ENCODE peak calls at places on chromosomes 5 and 9, in four cellular contexts. One of them, this sample, is unnamed.

GRCh38 chr5:143342607-143343006 is 60.9 kb downstream of the NR3C1 start:
- DNase-seq in HepG2: no peak
- DNase-seq in endothelial cell of umbilical vein: no peak
- DNase-seq in breast epithelium: no peak
- DNase-seq in this sample: no peak

GRCh38 chr5:16480821-16481538 is 15.4 kb upstream of the ZNF622 start:
- DNase-seq in HepG2: no peak
- DNase-seq in endothelial cell of umbilical vein: no peak
- DNase-seq in breast epithelium: no peak
- DNase-seq in this sample: no peak

GRCh38 chr5:177984565-177985166 is 11.4 kb downstream of the PROP1 start:
- DNase-seq in endothelial cell of umbilical vein: no peak
- DNase-seq in HepG2: no peak
- DNase-seq in breast epithelium: no peak
- DNase-seq in this sample: no peak

GRCh38 chr5:172920447-172920849 is 38.8 kb upstream of the RPL26L1 start:
- DNase-seq in HepG2: no peak
- DNase-seq in endothelial cell of umbilical vein: no peak
- DNase-seq in breast epithelium: no peak
- DNase-seq in this sample: no peak

GRCh38 chr9:78239506-78239905 is 3.6 kb downstream of the CEP78 start:
- DNase-seq in breast epithelium: no peak
- DNase-seq in endothelial cell of umbilical vein: no peak
- DNase-seq in HepG2: peak; percentile 62
- DNase-seq in this sample: peak; percentile 55

GRCh38 chr5:140916325-140916724 is 9.8 kb upstream of the PCDHAC1 start:
- DNase-seq in endothelial cell of umbilical vein: no peak
- DNase-seq in breast epithelium: no peak
- DNase-seq in HepG2: no peak
- DNase-seq in this sample: no peak

GRCh38 chr5:79736528-79737514 is 47.2 kb downstream of the CMYA5 start:
- DNase-seq in endothelial cell of umbilical vein: no peak
- DNase-seq in breast epithelium: no peak
- DNase-seq in HepG2: no peak
- DNase-seq in this sample: no peak

GRCh38 chr9:965497-965896 is 11.0 kb upstream of the DMRT3 start:
- DNase-seq in endothelial cell of umbilical vein: no peak
- DNase-seq in HepG2: no peak
- DNase-seq in breast epithelium: no peak
- DNase-seq in this sample: no peak

GRCh38 chr5:136080483-136081180 is 51.8 kb downstream of the TGFBI start:
- DNase-seq in HepG2: no peak
- DNase-seq in breast epithelium: peak; percentile 66
- DNase-seq in endothelial cell of umbilical vein: peak; percentile 96
- DNase-seq in this sample: peak; percentile 85

GRCh38 chr5:132526290-132526973 is 16.9 kb downstream of the IL5 start:
- DNase-seq in HepG2: peak; percentile 66
- DNase-seq in breast epithelium: no peak
- DNase-seq in endothelial cell of umbilical vein: peak; percentile 75
- DNase-seq in this sample: peak; percentile 53

GRCh38 chr9:95615246-95615645 is 98.5 kb upstream of the PTCH1 start:
- DNase-seq in HepG2: no peak
- DNase-seq in breast epithelium: no peak
- DNase-seq in endothelial cell of umbilical vein: no peak
- DNase-seq in this sample: no peak

GRCh38 chr5:2756764-2757163 is 5.3 kb upstream of the IRX2 start:
- DNase-seq in breast epithelium: no peak
- DNase-seq in endothelial cell of umbilical vein: no peak
- DNase-seq in HepG2: no peak
- DNase-seq in this sample: no peak

GRCh38 chr5:122500245-122501086 is 188.4 kb downstream of the SNCAIP start:
- DNase-seq in endothelial cell of umbilical vein: peak; percentile 49
- DNase-seq in breast epithelium: no peak
- DNase-seq in HepG2: peak; percentile 26
- DNase-seq in this sample: no peak

GRCh38 chr5:118042076-118042475 is 946.3 kb downstream of the DTWD2 start:
- DNase-seq in breast epithelium: no peak
- DNase-seq in HepG2: no peak
- DNase-seq in endothelial cell of umbilical vein: no peak
- DNase-seq in this sample: no peak

GRCh38 chr5:138336952-138337684 is 948 bp upstream of the FAM53C start:
- DNase-seq in breast epithelium: peak; percentile 89
- DNase-seq in HepG2: no peak
- DNase-seq in endothelial cell of umbilical vein: no peak
- DNase-seq in this sample: peak; percentile 80

GRCh38 chr5:673140-673836 is 19.9 kb downstream of the TPPP start:
- DNase-seq in breast epithelium: no peak
- DNase-seq in HepG2: no peak
- DNase-seq in endothelial cell of umbilical vein: no peak
- DNase-seq in this sample: no peak

GRCh38 chr5:675876-676698 is 17.1 kb downstream of the TPPP start:
- DNase-seq in HepG2: no peak
- DNase-seq in breast epithelium: no peak
- DNase-seq in endothelial cell of umbilical vein: no peak
- DNase-seq in this sample: peak; percentile 23

GRCh38 chr5:675111-675875 is 17.9 kb downstream of the TPPP start:
- DNase-seq in HepG2: no peak
- DNase-seq in endothelial cell of umbilical vein: no peak
- DNase-seq in breast epithelium: no peak
- DNase-seq in this sample: peak; percentile 21

GRCh38 chr5:673837-674629 is 19.1 kb downstream of the TPPP start:
- DNase-seq in HepG2: no peak
- DNase-seq in breast epithelium: no peak
- DNase-seq in endothelial cell of umbilical vein: no peak
- DNase-seq in this sample: no peak

DNA sequence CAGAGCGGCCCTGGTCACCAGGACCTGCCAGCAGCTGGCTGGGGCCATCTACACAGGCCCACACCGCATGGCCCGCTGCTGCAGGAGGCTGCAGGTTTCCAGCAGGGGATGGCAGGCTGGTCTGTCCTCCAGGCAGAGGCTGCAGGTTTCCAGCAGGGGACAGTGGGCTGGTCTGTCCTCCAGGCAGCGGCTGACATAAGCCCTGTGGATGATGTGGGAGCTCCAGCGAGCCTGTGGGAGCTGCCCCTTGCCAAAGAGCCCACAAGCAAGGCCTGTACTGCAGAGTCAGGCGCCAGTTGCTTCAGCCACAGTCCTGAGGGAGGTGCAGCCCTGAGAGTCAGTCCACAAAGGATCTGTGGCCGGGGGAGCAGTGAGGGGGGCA is 18.5 kb downstream of the TPPP start:
- DNase-seq in breast epithelium: no peak
- DNase-seq in endothelial cell of umbilical vein: no peak
- DNase-seq in HepG2: no peak
- DNase-seq in this sample: peak; percentile 22
- TF ChIP-seq POLR2A in breast epithelium: no peak
- TF ChIP-seq POLR2A in endothelial cell of umbilical vein: no peak
- TF ChIP-seq POLR2A in HepG2: no peak
- TF ChIP-seq POLR2A in this sample: no peak

GRCh38 chr5:24389968-24390367 is 254.8 kb downstream of the CDH10 start:
- DNase-seq in HepG2: peak; percentile 37
- DNase-seq in endothelial cell of umbilical vein: no peak
- DNase-seq in breast epithelium: no peak
- DNase-seq in this sample: no peak

GRCh38 chr5:24388448-24388847 is 256.3 kb downstream of the CDH10 start:
- DNase-seq in endothelial cell of umbilical vein: no peak
- DNase-seq in breast epithelium: no peak
- DNase-seq in HepG2: peak; percentile 10
- DNase-seq in this sample: no peak

GRCh38 chr5:24397601-24398000 is 247.2 kb downstream of the CDH10 start:
- DNase-seq in breast epithelium: no peak
- DNase-seq in endothelial cell of umbilical vein: no peak
- DNase-seq in HepG2: no peak
- DNase-seq in this sample: no peak

GRCh38 chr5:24391816-24392215 is 253.0 kb downstream of the CDH10 start:
- DNase-seq in endothelial cell of umbilical vein: no peak
- DNase-seq in breast epithelium: no peak
- DNase-seq in HepG2: no peak
- DNase-seq in this sample: no peak
- TF ChIP-seq POLR2AphosphoS5 in endothelial cell of umbilical vein: no peak
- TF ChIP-seq POLR2AphosphoS5 in breast epithelium: no peak
- TF ChIP-seq POLR2AphosphoS5 in HepG2: no peak
- TF ChIP-seq POLR2AphosphoS5 in this sample: no peak

GRCh38 chr9:85631809-85632208 is 109.9 kb downstream of the AGTPBP1 start:
- DNase-seq in HepG2: no peak
- DNase-seq in endothelial cell of umbilical vein: no peak
- DNase-seq in breast epithelium: no peak
- DNase-seq in this sample: no peak
- H3K27ac ChIP-seq in HepG2: no peak overlapping the region
- H3K27ac ChIP-seq in endothelial cell of umbilical vein: no peak overlapping the region
- H3K27ac ChIP-seq in breast epithelium: no peak overlapping the region
- H3K27ac ChIP-seq in this sample: no peak overlapping the region

DNA sequence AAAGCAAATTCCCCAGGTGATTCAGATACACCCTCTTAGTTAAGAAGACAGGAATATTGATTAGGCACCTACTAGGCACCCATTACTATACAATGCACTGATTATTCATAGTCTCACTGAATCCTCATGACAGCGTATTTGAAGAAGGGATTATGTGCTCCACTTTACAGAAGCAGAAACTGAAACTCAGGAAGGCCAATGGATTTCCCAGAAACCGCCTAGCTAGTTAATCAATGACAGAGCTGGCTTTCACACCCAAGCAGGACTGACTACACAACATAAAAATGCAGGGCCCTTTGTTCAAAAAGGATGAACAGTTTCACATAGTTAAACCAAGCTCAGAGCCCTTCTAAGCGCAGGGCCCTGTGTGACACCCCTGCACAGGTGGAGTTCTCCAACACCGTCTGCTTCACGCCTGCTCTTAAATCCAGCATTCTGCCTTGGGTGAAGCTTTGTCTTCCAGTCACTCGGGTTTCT is 117.3 kb downstream of the TTLL11 start:
- DNase-seq in HepG2: peak; percentile 94
- DNase-seq in endothelial cell of umbilical vein: no peak
- DNase-seq in breast epithelium: no peak
- DNase-seq in this sample: peak; percentile 50
- TF ChIP-seq POLR2A in HepG2: no peak
- TF ChIP-seq POLR2A in endothelial cell of umbilical vein: no peak
- TF ChIP-seq POLR2A in breast epithelium: no peak
- TF ChIP-seq POLR2A in this sample: no peak

GRCh38 chr9:28255174-28255573 is 681.9 kb upstream of the C9orf72 start:
- DNase-seq in HepG2: no peak
- DNase-seq in breast epithelium: no peak
- DNase-seq in endothelial cell of umbilical vein: no peak
- DNase-seq in this sample: no peak

GRCh38 chr9:28249424-28249823 is 676.1 kb upstream of the C9orf72 start:
- DNase-seq in breast epithelium: no peak
- DNase-seq in endothelial cell of umbilical vein: no peak
- DNase-seq in HepG2: no peak
- DNase-seq in this sample: no peak
- TF ChIP-seq POLR2AphosphoS5 in breast epithelium: no peak
- TF ChIP-seq POLR2AphosphoS5 in endothelial cell of umbilical vein: no peak
- TF ChIP-seq POLR2AphosphoS5 in HepG2: no peak
- TF ChIP-seq POLR2AphosphoS5 in this sample: no peak